ENCODE peak calls at places on chromosome 22, in six cellular contexts. U is GM23338, E is mesothelial cell of epicardium, O is cardiac fibroblast, W is lower leg skin, Y is OCI-LY7. F is an unnamed sample.
A peak's percentile ranks its signal among the peaks of the same experiment; 100 is the strongest.

GRCh38 chr22:36577019-36577418 is 48.1 kb upstream of the EIF3D start:
- DNase-seq in U (no peak), E (no peak), Y (no peak), W (no peak), O (peak; percentile 8), F (no peak)

GRCh38 chr22:42766860-42767259 is 46.2 kb upstream of the A4GALT start:
- DNase-seq in O (no peak), W (no peak), Y (no peak), U (no peak), E (no peak), F (no peak)

GRCh38 chr22:50625131-50625567 is 2.8 kb downstream of the ARSA start:
- DNase-seq in Y (no peak), O (no peak), U (no peak), E (no peak), W (no peak), F (no peak)

GRCh38 chr22:46574993-46575914 is 37.8 kb upstream of the CELSR1 start:
- DNase-seq in O (peak; percentile 43), Y (no peak), E (peak; percentile 16), U (peak; percentile 41), W (no peak), F (no peak)

GRCh38 chr22:50460942-50461341 is 13.9 kb downstream of the SBF1 start:
- DNase-seq in O (no peak), U (no peak), Y (no peak), W (peak; percentile 45), E (no peak), F (no peak)

GRCh38 chr22:35596821-35597220 is 20.3 kb downstream of the MB start:
- DNase-seq in E (no peak), W (no peak), U (no peak), Y (no peak), O (peak; percentile 51), F (no peak)

GRCh38 chr22:16559056-16559955 is 33.3 kb downstream of the CCT8L2 start:
- DNase-seq in O (no peak), W (no peak), E (no peak), Y (no peak), U (no peak), F (no peak)

GRCh38 chr22:42820075-42820763 is 36.9 kb downstream of the ARFGAP3 start:
- DNase-seq in W (no peak), O (peak; percentile 81), Y (peak; percentile 80), E (no peak), U (peak; percentile 78), F (no peak)

GRCh38 chr22:42636506-42636905 is 3.9 kb downstream of the ATP5MGL start:
- DNase-seq in W (no peak), U (no peak), Y (no peak), O (no peak), E (no peak), F (no peak)

GRCh38 chr22:41913842-41914534 is 886 bp downstream of the SHISA8 start:
- DNase-seq in E (no peak), O (no peak), Y (no peak), U (peak; percentile 84), W (no peak), F (peak; percentile 29)

GRCh38 chr22:45946805-45947600 is 30.0 kb downstream of the WNT7B start:
- DNase-seq in U (no peak), E (no peak), Y (no peak), W (no peak), O (no peak), F (no peak)

GRCh38 chr22:46604306-46604690 is 15.9 kb upstream of the GRAMD4 start:
- DNase-seq in W (peak; percentile 74), Y (no peak), U (no peak), E (no peak), O (no peak), F (no peak)

GRCh38 chr22:42270512-42271190 is at the start of gene TCF20:
- DNase-seq in W (peak; percentile 52), O (peak; percentile 72), Y (peak; percentile 89), U (peak; percentile 89), E (peak; percentile 72), F (peak; percentile 63)

GRCh38 chr22:47065756-47066615 is 303.5 kb downstream of the TBC1D22A start:
- DNase-seq in W (no peak), O (peak; percentile 89), U (no peak), Y (no peak), E (no peak), F (no peak)

GRCh38 chr22:25840883-25841282 is 98.9 kb downstream of the MYO18B start:
- DNase-seq in E (no peak), W (no peak), U (no peak), Y (no peak), O (no peak), F (no peak)

GRCh38 chr22:40367342-40367741 is 3.1 kb upstream of the SGSM3 start:
- DNase-seq in O (no peak), E (no peak), Y (no peak), U (no peak), W (no peak), F (no peak)

GRCh38 chr22:40922484-40923303 is 28.5 kb upstream of the RBX1 start:
- DNase-seq in W (peak; percentile 16), O (peak; percentile 81), E (no peak), Y (peak; percentile 74), U (peak; percentile 72), F (no peak)

GRCh38 chr22:39946571-39947407 is 13.4 kb upstream of the TMA7B start:
- DNase-seq in W (no peak), E (no peak), U (no peak), Y (peak; percentile 82), O (no peak), F (no peak)

DNA sequence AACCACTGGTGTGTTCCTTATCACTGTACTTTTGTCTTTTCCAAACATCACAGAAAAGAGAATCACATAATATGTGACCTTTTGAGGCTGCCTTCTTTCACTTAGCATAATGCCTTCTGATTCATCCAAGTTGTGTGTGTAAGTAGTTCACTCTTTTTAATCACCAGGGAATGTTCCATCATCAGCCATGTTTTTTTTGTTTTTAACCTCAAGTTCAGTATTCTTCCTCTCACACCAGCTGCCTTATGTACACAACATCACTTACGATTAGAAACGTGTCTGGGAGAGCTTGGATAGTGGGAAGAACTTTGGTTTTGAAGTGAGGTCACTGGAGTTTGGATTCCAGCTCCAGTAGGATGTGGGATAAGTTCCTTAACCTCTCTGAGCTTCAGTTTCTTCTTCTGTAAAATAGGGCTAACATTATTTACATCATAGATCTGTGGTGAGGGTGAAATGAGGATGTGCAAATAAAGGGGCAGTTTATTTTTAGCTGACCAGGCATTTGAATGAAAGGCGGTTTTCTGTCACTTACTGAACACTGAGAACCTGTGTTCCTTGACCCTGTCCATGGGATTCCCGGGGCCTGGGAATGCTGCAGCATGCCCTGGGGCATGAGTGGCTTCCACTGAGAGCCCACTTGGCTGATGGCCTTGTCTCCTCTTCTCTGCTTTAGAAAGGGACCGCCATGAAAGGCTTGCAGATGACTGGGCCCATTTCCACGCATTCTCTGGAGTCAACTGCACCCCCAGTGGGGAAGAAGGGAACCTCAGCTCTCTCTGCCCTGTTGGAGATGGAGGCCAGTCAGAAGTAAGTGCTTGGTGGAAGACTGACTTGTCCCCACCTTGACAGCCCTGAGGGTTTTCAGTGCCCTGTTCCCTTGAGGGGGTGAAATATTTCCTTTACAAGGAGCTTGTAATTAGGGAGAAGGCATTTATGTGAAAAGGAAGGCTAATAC is 92.6 kb downstream of the DEPDC5 start:
- DNase-seq in Y (peak; percentile 43), O (peak; percentile 71), U (peak; percentile 49), E (no peak), W (no peak), F (no peak)
- TF ChIP-seq CTCF in Y (peak; percentile 69), O (peak; percentile 45), U (peak; percentile 33), E (no peak), W (no peak), F (peak; percentile 36)

GRCh38 chr22:29205598-29206371 is at the start of gene EMID1:
- DNase-seq in Y (no peak), O (peak; percentile 36), U (peak; percentile 67), E (peak; percentile 58), W (no peak), F (peak; percentile 53)
- TF ChIP-seq CTCF in Y (no peak), O (peak; percentile 21), U (peak; percentile 33), E (no peak), W (no peak), F (peak; percentile 31)

GRCh38 chr22:30596886-30597285 is 5.2 kb upstream of the PES1 start:
- DNase-seq in W (no peak), O (no peak), Y (no peak), U (peak; percentile 58), E (no peak), F (no peak)

GRCh38 chr22:30596199-30596598 is 4.5 kb upstream of the PES1 start:
- DNase-seq in O (no peak), E (no peak), Y (no peak), U (no peak), W (no peak), F (no peak)

GRCh38 chr22:30591191-30591587 is 521 bp downstream of the PES1 start:
- DNase-seq in O (peak; percentile 46), W (no peak), E (no peak), U (no peak), Y (no peak), F (no peak)

GRCh38 chr22:30586414-30586813 is 5.3 kb downstream of the PES1 start:
- DNase-seq in E (no peak), W (no peak), O (no peak), U (no peak), Y (no peak), F (no peak)

DNA sequence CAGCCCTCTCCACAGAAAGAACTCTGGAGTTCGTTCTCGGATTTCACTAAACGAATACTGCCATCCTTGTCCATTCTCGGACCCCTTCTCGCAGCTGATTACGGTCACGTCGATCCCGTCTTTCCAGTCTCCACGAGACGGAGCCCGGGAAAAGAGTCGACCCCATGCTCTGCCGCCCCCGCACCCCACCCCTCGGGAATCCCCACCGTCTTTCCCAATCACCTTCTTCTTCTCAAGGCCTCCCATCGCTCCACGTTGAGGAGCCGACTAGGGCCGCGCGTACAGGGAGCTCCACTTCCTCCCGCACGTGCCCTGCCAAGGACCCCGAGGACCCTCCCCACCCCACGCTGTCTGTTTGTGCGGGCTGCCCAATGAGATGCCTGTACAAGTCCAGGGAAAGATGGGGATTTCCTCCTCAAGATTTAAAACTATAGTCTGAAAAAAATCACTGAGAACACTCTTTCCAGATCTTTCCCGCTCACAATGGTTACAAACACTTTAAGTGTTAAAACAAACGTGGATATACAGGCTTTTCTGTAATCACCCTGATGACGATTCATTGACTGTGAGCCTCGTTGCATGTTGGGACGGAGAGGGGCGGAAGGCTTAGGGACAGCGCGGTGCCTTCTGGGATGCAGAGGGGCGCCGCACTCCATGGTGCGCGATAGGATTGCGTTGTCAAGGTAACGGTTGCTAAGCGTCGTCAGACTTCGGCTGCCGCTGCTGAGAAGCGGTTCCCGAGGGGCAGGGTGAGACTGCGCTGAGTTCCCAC is at the start of gene PES1:
- DNase-seq in Y (peak; percentile 99), U (peak; percentile 100), O (peak; percentile 100), E (peak; percentile 90), W (peak; percentile 93), F (peak; percentile 88)
- TF ChIP-seq CTCF in Y (no peak), U (no peak), O (no peak), E (no peak), W (no peak), F (no peak)

DNA sequence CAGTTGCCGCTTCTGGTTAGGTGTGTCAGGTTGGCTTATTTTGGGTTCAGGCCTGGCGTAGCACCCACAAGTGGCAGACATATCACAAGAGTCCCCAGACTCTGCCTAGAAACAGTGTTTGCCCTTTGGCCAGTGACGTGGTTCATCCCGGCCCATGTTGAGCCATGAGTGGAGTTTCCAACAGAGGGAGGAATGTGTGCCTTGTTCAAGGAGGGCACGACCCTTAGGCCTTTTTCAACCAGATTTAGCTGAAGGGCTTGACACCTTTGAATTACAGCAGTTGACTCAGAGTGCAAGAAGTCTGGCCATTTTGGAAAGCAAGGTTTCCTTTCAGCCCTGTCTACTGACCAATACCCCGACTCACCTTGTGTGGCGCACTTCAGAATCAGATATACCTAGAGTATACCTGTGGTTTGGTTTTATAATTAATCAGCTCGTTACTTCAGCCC is 15.1 kb upstream of the AIFM3 start:
- DNase-seq in O (no peak), U (no peak), E (no peak), Y (no peak), W (no peak), F (no peak)
- TF ChIP-seq CTCF in O (no peak), U (no peak), E (no peak), Y (no peak), W (no peak), F (peak; percentile 27)

GRCh38 chr22:30891443-30891755 is 77.2 kb downstream of the MORC2 start:
- DNase-seq in Y (no peak), O (no peak), W (no peak), E (no peak), U (no peak), F (no peak)
- TF ChIP-seq CTCF in Y (no peak), O (no peak), W (no peak), E (no peak), U (no peak), F (no peak)

F was measured in progenitor cell of endocrine pancreas.